ENCODE peak calls at places on chromosomes 12 and 14, in seven cellular contexts. One of them, this sample, is unnamed. For H3K4me1, the result is how much of the 10 kb centered on the place peaks cover.

GRCh38 chr12:62466596-62467411 is at the start of gene MON2:
- DNase-seq in lung: peak
- DNase-seq in pancreas: peak
- DNase-seq in esophagus squamous epithelium: peak
- DNase-seq in uterus: peak
- DNase-seq in tibial artery: peak
- DNase-seq in spleen: peak
- DNase-seq in this sample: peak

GRCh38 chr14:100239840-100240724 is 1.1 kb downstream of the YY1 start:
- DNase-seq in tibial artery: peak
- DNase-seq in spleen: peak
- DNase-seq in uterus: peak
- DNase-seq in lung: peak
- DNase-seq in esophagus squamous epithelium: peak
- DNase-seq in pancreas: peak
- DNase-seq in this sample: peak

GRCh38 chr12:131061041-131061806 is 107.5 kb downstream of the ADGRD1 start:
- DNase-seq in uterus: peak
- DNase-seq in spleen: peak
- DNase-seq in tibial artery: no peak
- DNase-seq in pancreas: no peak
- DNase-seq in lung: no peak
- DNase-seq in esophagus squamous epithelium: no peak
- DNase-seq in this sample: no peak

GRCh38 chr12:116979109-116979508 is 68.4 kb downstream of the FBXW8 start:
- DNase-seq in pancreas: no peak
- DNase-seq in tibial artery: no peak
- DNase-seq in lung: no peak
- DNase-seq in spleen: no peak
- DNase-seq in uterus: no peak
- DNase-seq in esophagus squamous epithelium: no peak
- DNase-seq in this sample: no peak

GRCh38 chr12:124380793-124381453 is 86.0 kb downstream of the RFLNA start:
- DNase-seq in tibial artery: no peak
- DNase-seq in spleen: no peak
- DNase-seq in pancreas: no peak
- DNase-seq in lung: no peak
- DNase-seq in esophagus squamous epithelium: no peak
- DNase-seq in uterus: no peak
- DNase-seq in this sample: no peak

GRCh38 chr12:110689601-110690430 is 901 bp upstream of the HVCN1 start:
- DNase-seq in uterus: peak
- DNase-seq in pancreas: no peak
- DNase-seq in spleen: peak
- DNase-seq in lung: no peak
- DNase-seq in tibial artery: no peak
- DNase-seq in esophagus squamous epithelium: no peak
- DNase-seq in this sample: no peak

GRCh38 chr12:127401005-127401404 is 866.0 kb upstream of the TMEM132C start:
- DNase-seq in pancreas: no peak
- DNase-seq in esophagus squamous epithelium: no peak
- DNase-seq in spleen: no peak
- DNase-seq in uterus: no peak
- DNase-seq in tibial artery: no peak
- DNase-seq in lung: no peak
- DNase-seq in this sample: no peak

GRCh38 chr12:91326043-91327027 is 143.7 kb upstream of the DCN start:
- DNase-seq in spleen: no peak
- DNase-seq in tibial artery: peak
- DNase-seq in lung: peak
- DNase-seq in uterus: peak
- DNase-seq in esophagus squamous epithelium: no peak
- DNase-seq in pancreas: no peak
- DNase-seq in this sample: peak

GRCh38 chr12:75011120-75011519 is 198.5 kb downstream of the KCNC2 start:
- DNase-seq in esophagus squamous epithelium: no peak
- DNase-seq in lung: no peak
- DNase-seq in spleen: no peak
- DNase-seq in uterus: no peak
- DNase-seq in pancreas: no peak
- DNase-seq in tibial artery: no peak
- DNase-seq in this sample: no peak

GRCh38 chr12:93571360-93571853 is 1.1 kb upstream of the SOCS2 start:
- DNase-seq in spleen: peak
- DNase-seq in uterus: peak
- DNase-seq in lung: peak
- DNase-seq in esophagus squamous epithelium: no peak
- DNase-seq in tibial artery: peak
- DNase-seq in pancreas: peak
- DNase-seq in this sample: peak

GRCh38 chr14:59154383-59154782 is 34.1 kb upstream of the DAAM1 start:
- DNase-seq in uterus: no peak
- DNase-seq in tibial artery: no peak
- DNase-seq in spleen: no peak
- DNase-seq in esophagus squamous epithelium: no peak
- DNase-seq in pancreas: no peak
- DNase-seq in lung: no peak
- DNase-seq in this sample: no peak

GRCh38 chr12:75889214-75889613 is 142.4 kb downstream of the PHLDA1 start:
- DNase-seq in spleen: no peak
- DNase-seq in tibial artery: no peak
- DNase-seq in pancreas: no peak
- DNase-seq in uterus: no peak
- DNase-seq in esophagus squamous epithelium: no peak
- DNase-seq in lung: no peak
- DNase-seq in this sample: no peak

GRCh38 chr12:74794522-74794921 is 256.9 kb downstream of the ATXN7L3B start:
- DNase-seq in pancreas: no peak
- DNase-seq in uterus: no peak
- DNase-seq in esophagus squamous epithelium: no peak
- DNase-seq in lung: no peak
- DNase-seq in tibial artery: no peak
- DNase-seq in spleen: no peak
- DNase-seq in this sample: no peak

GRCh38 chr12:6792522-6793201 is 3.3 kb downstream of the CD4 start:
- DNase-seq in tibial artery: peak
- DNase-seq in esophagus squamous epithelium: no peak
- DNase-seq in uterus: no peak
- DNase-seq in spleen: peak
- DNase-seq in pancreas: peak
- DNase-seq in lung: no peak
- DNase-seq in this sample: peak

GRCh38 chr12:126083931-126084330 is 1018.7 kb downstream of the AACS start:
- DNase-seq in pancreas: no peak
- DNase-seq in uterus: no peak
- DNase-seq in spleen: no peak
- DNase-seq in esophagus squamous epithelium: no peak
- DNase-seq in lung: no peak
- DNase-seq in tibial artery: no peak
- DNase-seq in this sample: no peak

DNA sequence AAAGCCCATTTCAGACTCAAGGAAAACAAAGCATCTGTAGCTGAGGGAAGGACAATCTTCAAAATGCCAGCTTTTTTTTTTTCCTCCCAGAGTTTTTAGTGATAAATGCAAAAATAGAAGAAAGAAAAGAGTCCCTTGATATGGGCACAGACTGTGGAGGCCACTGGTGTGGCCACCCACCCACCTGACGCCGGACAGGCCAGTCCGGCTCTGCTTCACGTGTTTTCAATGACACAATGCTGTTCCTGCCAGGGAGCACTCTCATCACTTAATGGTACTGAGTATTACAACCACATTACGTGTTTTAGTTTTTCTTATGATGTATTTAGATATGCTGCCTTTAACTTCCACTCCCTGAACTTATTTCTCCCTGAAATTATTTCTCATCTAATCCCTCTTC is 155.7 kb upstream of the HIF1A start:
- DNase-seq in lung: no peak
- DNase-seq in spleen: no peak
- DNase-seq in tibial artery: no peak
- DNase-seq in esophagus squamous epithelium: no peak
- DNase-seq in uterus: no peak
- DNase-seq in pancreas: no peak
- DNase-seq in this sample: no peak
- H3K4me1 ChIP-seq in lung: under half
- H3K4me1 ChIP-seq in spleen: under half
- H3K4me1 ChIP-seq in tibial artery: under half
- H3K4me1 ChIP-seq in esophagus squamous epithelium: half or more
- H3K4me1 ChIP-seq in uterus: under half
- H3K4me1 ChIP-seq in pancreas: under half
- H3K4me1 ChIP-seq in this sample: under half

GRCh38 chr12:83265798-83266197 is 579.1 kb downstream of the TMTC2 start:
- DNase-seq in lung: no peak
- DNase-seq in esophagus squamous epithelium: no peak
- DNase-seq in tibial artery: no peak
- DNase-seq in uterus: no peak
- DNase-seq in pancreas: no peak
- DNase-seq in spleen: no peak
- DNase-seq in this sample: no peak

GRCh38 chr12:83256581-83256980 is 569.9 kb downstream of the TMTC2 start:
- DNase-seq in pancreas: no peak
- DNase-seq in tibial artery: no peak
- DNase-seq in uterus: no peak
- DNase-seq in esophagus squamous epithelium: no peak
- DNase-seq in lung: no peak
- DNase-seq in spleen: no peak
- DNase-seq in this sample: no peak

DNA sequence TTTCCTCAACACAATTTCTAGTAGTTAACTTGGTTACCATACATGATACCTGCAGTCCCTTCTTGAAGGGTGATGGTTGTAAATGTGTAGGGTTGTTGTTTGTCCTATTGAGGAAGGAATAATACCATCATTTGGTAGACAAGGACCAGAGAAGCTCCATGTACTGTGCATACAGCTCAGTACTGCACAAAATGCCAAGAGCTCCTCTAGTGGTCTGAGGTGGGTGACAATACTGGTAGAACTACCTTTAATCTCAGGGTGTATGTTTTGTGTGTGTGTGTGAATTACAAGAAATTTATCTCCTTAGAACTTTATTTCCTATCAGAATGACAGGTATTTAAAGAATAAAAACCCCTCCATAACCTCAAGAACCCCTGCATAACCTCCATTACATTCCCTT is 575.3 kb downstream of the TMTC2 start:
- DNase-seq in uterus: no peak
- DNase-seq in tibial artery: no peak
- DNase-seq in spleen: no peak
- DNase-seq in pancreas: no peak
- DNase-seq in esophagus squamous epithelium: no peak
- DNase-seq in lung: no peak
- DNase-seq in this sample: no peak
- TF ChIP-seq CTCF in uterus: no peak
- TF ChIP-seq CTCF in tibial artery: no peak
- TF ChIP-seq CTCF in spleen: no peak
- TF ChIP-seq CTCF in pancreas: no peak
- TF ChIP-seq CTCF in esophagus squamous epithelium: no peak
- TF ChIP-seq CTCF in lung: no peak
- TF ChIP-seq CTCF in this sample: no peak

GRCh38 chr14:96790715-96791114 is 6.5 kb upstream of the VRK1 start:
- DNase-seq in esophagus squamous epithelium: no peak
- DNase-seq in spleen: no peak
- DNase-seq in tibial artery: no peak
- DNase-seq in pancreas: no peak
- DNase-seq in uterus: no peak
- DNase-seq in lung: no peak
- DNase-seq in this sample: no peak
- H3K4me1 ChIP-seq in esophagus squamous epithelium: under half
- H3K4me1 ChIP-seq in spleen: under half
- H3K4me1 ChIP-seq in tibial artery: under half
- H3K4me1 ChIP-seq in pancreas: under half
- H3K4me1 ChIP-seq in uterus: under half
- H3K4me1 ChIP-seq in lung: under half
- H3K4me1 ChIP-seq in this sample: under half

DNA sequence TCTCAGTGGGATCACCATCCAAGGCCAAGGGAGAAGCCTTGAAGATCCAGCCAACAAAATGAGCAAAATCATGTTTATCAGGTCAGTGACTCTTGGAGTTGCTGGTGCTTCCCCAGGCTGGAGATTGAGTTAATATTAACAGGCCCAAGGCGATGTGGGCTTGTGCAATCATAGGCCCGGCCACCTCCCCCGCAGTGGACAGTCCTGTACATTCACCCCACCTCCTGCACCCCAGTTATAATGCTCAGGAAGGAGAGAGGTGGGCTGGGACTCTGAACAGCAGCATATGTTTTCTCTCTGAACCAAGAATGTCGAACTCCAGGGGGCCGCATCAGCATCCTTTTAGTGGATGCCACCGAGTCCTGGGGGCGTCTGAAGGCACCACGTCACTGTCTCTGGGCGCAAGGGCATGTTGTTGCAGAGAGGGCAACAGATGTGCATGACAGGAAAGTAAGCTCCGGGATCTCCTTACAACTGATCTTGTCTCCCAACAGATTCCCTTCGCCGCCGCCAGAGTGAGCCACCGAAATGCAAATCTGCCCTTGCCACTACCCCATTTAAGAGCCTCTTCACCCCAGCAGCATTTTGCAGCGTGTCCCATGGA is 32.2 kb upstream of the SERPINA6 start:
- DNase-seq in spleen: no peak
- DNase-seq in tibial artery: peak
- DNase-seq in esophagus squamous epithelium: no peak
- DNase-seq in pancreas: no peak
- DNase-seq in lung: peak
- DNase-seq in uterus: no peak
- DNase-seq in this sample: peak
- TF ChIP-seq CTCF in spleen: no peak
- TF ChIP-seq CTCF in tibial artery: peak
- TF ChIP-seq CTCF in esophagus squamous epithelium: peak
- TF ChIP-seq CTCF in pancreas: no peak
- TF ChIP-seq CTCF in lung: peak
- TF ChIP-seq CTCF in uterus: peak
- TF ChIP-seq CTCF in this sample: peak

DNA sequence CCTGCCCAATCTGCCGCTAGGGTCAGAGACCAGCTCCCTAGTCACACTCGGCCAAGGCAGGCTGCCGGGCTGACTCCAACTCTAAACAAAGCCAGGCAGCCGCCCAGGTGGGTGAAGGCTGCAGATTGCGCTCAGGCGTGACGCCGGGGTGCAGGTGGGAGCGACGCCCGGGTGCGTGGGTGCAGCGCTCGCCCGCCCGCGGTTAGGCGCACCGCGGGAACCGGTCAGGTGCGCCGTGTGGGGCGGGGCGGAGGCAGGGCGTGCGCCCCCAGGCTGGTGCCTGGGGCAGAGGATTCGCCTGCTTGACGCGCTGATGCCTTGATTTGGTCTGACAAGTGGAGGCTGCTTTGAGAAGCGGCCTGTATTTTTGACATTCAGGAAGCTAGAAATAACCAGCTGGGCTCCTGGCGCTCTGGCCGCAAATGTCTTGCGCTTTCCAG is 126.7 kb upstream of the HIF1A start:
- DNase-seq in lung: no peak
- DNase-seq in tibial artery: no peak
- DNase-seq in pancreas: peak
- DNase-seq in uterus: no peak
- DNase-seq in spleen: peak
- DNase-seq in esophagus squamous epithelium: peak
- DNase-seq in this sample: peak
- H3K4me1 ChIP-seq in lung: under half
- H3K4me1 ChIP-seq in tibial artery: under half
- H3K4me1 ChIP-seq in pancreas: under half
- H3K4me1 ChIP-seq in uterus: under half
- H3K4me1 ChIP-seq in spleen: half or more
- H3K4me1 ChIP-seq in esophagus squamous epithelium: half or more
- H3K4me1 ChIP-seq in this sample: under half

This sample was measured in cardiac muscle cell.